ENCODE peak calls at places on chromosome 18, in four cellular contexts. S is A549, L is K562, Q is IMR-90. Y is an unnamed sample.

GRCh38 chr18:76359909-76360308 is 135.1 kb downstream of the ZNF516 start:
- DNase-seq in S (no peak), L (no peak), Q (no peak), Y (no peak)

GRCh38 chr18:64271264-64271663 is 122.4 kb upstream of the LINC00305 start:
- DNase-seq in S (no peak), L (no peak), Q (no peak), Y (no peak)

GRCh38 chr18:50870138-50870845 is 8.6 kb upstream of the ME2 start:
- DNase-seq in S (peak; percentile 81), L (no peak), Q (peak; percentile 73), Y (no peak)

GRCh38 chr18:8982416-8983183 is 119.9 kb upstream of the NDUFV2 start:
- DNase-seq in S (peak; percentile 83), L (peak; percentile 40), Q (peak; percentile 74), Y (peak; percentile 17)

GRCh38 chr18:13640266-13640860 is 86.0 kb downstream of the FAM210A start:
- DNase-seq in S (no peak), L (no peak), Q (no peak), Y (no peak)

GRCh38 chr18:67421666-67422065 is 94.9 kb downstream of the DSEL start:
- DNase-seq in S (no peak), L (no peak), Q (peak; percentile 48), Y (no peak)

GRCh38 chr18:74832999-74833398 is 235.3 kb downstream of the ZNF407 start:
- DNase-seq in S (no peak), L (no peak), Q (no peak), Y (no peak)

GRCh38 chr18:9824474-9824832 is 61.3 kb upstream of the TXNDC2 start:
- DNase-seq in S (peak; percentile 66), L (no peak), Q (peak; percentile 75), Y (no peak)

GRCh38 chr18:8721716-8722115 is 16.4 kb downstream of the MTCL1 start:
- DNase-seq in S (peak; percentile 56), L (no peak), Q (peak; percentile 69), Y (no peak)

DNA sequence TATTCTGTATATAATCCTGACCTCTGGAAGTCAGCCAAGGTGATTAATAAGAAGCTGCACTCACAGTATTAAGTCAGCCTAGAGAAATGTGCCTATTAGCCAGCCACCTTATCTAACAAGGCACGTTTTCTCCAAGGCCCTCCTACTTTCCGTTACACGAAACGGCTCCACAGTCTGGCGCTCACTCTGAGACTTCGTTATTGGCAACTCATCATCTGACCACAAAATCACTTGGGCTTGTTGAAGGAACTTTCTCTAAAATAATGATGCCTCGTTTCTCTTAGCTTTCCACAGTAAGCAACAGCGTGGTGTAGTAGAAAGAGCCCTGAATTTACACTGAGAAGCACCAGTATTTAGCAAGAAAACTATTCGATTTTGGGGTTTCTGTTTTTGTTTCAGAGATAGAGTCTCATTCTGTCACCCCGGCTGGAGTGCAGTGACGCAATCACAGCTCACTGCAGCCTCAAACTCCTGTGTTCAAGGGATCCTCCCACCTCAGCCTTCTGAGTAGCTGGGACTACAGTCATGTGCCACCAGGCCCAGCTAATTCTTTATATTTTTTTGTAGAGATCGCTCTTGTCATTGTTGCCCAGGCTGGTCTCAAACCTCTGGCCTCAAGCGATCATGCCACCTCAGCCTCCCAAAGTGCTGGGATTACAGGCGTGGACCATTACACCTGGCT is 53.6 kb upstream of the SLC14A1 start:
- DNase-seq in S (no peak), L (peak; percentile 73), Q (peak; percentile 85), Y (no peak)
- TF ChIP-seq BHLHE40 in S (no peak), L (peak; percentile 93), Q (peak; percentile 97), Y (no peak)

DNA sequence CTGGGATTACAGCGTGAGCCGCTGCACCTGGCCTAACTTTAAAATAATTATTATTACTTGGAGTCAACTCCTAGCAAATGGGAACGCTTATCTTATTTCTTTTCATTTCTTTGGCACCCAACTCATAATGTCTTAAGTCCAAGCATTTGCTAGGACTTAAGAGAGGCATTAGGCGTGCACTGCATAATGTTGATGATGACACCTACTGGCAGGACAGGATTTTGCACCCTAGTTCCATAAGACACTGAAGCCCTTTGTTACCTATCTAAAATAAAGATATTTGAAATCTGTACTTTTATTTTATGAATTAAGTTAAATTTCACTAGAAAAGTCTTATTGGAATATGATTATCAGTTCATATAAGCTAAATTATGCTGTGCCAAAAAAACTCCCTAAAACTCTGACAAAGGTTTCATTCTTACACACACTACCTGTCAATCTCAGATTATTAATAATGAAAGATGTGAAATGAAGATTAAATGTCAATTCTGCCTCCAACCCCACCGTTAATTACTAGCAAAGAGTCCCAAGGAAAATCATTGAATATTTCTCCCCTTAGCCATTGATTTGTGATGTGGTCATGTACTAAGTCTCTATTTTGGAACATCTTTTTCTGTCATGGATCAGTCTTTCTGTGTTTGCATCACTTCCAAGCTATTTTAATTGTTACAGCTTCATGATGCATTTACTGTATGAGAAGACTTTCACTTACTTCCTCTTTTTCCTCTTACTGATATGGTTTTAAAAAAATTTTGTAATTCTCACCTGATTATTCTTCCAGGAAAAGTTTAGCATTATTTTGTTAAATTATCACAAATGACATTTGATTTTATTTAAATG is 12.7 kb upstream of the CDH2 start:
- DNase-seq in S (peak; percentile 75), L (peak; percentile 48), Q (peak; percentile 87), Y (peak; percentile 50)
- TF ChIP-seq BHLHE40 in S (no peak), L (no peak), Q (no peak), Y (no peak)

DNA sequence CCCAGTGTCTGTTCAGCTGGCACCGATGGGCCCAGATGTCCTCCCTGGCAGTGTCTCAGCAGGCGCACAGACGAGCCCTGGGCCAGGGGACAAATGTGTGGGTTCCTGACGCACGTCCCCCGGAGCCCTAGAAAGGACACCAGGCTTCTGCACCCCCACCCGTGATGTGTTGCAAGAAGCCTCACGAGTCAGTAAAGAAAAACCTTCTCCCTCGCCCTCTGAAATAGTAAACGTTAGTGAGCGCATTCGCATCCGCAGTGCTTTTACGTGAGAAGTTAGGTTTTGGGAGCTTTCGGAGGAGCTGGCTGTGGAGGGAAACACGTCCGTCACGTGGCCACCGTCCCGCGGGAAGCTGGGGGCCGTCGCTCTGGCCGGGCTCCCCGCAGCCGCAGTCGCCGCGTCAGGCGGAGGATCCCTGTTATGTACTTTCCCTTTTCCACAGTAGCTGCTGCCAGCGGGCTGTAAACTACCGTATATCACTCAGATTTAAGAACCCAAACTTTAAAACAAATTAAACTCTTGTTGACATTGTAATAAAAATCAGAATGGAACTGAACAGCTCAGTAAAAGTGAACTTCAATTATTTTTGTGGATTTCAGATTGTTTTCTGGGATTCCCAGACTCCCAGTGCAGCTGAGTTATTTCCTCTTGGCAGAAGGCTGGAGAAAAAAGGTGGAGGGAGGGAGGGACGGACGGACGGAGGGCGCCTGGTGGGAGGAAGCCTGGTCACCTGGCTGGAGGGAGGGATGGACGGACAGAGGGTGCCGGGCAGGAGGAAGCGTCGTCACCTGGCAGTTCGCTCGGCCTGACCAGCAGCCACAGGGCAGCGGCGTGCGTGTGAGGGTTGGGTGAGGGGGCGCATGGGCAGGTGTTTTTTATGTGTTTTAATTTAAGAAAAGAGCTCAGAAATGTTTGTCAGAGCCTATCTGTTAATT is 112.1 kb downstream of the NFATC1 start:
- DNase-seq in S (no peak), L (peak; percentile 9), Q (peak; percentile 41), Y (no peak)
- TF ChIP-seq BHLHE40 in S (no peak), L (no peak), Q (no peak), Y (no peak)

GRCh38 chr18:30709598-30709997 is 332.9 kb downstream of the DSC3 start:
- DNase-seq in S (no peak), L (no peak), Q (no peak), Y (no peak)

GRCh38 chr18:30712383-30712782 is 330.2 kb downstream of the DSC3 start:
- DNase-seq in S (no peak), L (no peak), Q (no peak), Y (no peak)

GRCh38 chr18:30713299-30713698 is 329.2 kb downstream of the DSC3 start:
- DNase-seq in S (no peak), L (no peak), Q (no peak), Y (no peak)
- TF ChIP-seq BHLHE40 in S (no peak), L (no peak), Q (no peak), Y (no peak)

Y was measured in HEK293T.